ENCODE peak calls at places on chromosomes 2 and 18, in four cellular contexts. One of them, this sample, is unnamed.

GRCh38 chr18:76275913-76276312 is 219.1 kb downstream of the ZNF516 start:
- DNase-seq in IMR-90: no peak
- DNase-seq in tibial artery: no peak
- DNase-seq in GM23248: no peak
- DNase-seq in this sample: no peak

GRCh38 chr18:59696311-59697235 is 650 bp downstream of the CCBE1 start:
- DNase-seq in IMR-90: peak; percentile 59
- DNase-seq in tibial artery: no peak
- DNase-seq in GM23248: peak; percentile 69
- DNase-seq in this sample: peak; percentile 50

GRCh38 chr18:70354771-70355170 is 65.9 kb downstream of the SOCS6 start:
- DNase-seq in IMR-90: no peak
- DNase-seq in tibial artery: no peak
- DNase-seq in GM23248: no peak
- DNase-seq in this sample: no peak

GRCh38 chr18:35085450-35086032 is 44.3 kb downstream of the MAPRE2 start:
- DNase-seq in IMR-90: no peak
- DNase-seq in tibial artery: no peak
- DNase-seq in GM23248: no peak
- DNase-seq in this sample: no peak

GRCh38 chr2:101047075-101047766 is 45.1 kb downstream of the RPL31 start:
- DNase-seq in IMR-90: no peak
- DNase-seq in tibial artery: no peak
- DNase-seq in GM23248: peak; percentile 14
- DNase-seq in this sample: no peak

GRCh38 chr2:28471214-28471613 is 24.6 kb upstream of the PLB1 start:
- DNase-seq in IMR-90: no peak
- DNase-seq in tibial artery: no peak
- DNase-seq in GM23248: no peak
- DNase-seq in this sample: no peak

GRCh38 chr2:224242543-224242942 is 159.4 kb downstream of the FAM124B start:
- DNase-seq in IMR-90: peak; percentile 24
- DNase-seq in tibial artery: no peak
- DNase-seq in GM23248: peak; percentile 15
- DNase-seq in this sample: peak; percentile 29

GRCh38 chr2:13227543-13227942 is 510.8 kb downstream of the TRIB2 start:
- DNase-seq in IMR-90: no peak
- DNase-seq in tibial artery: no peak
- DNase-seq in GM23248: no peak
- DNase-seq in this sample: no peak

GRCh38 chr2:50769416-50769815 is 262.5 kb downstream of the NRXN1 start:
- DNase-seq in IMR-90: no peak
- DNase-seq in tibial artery: no peak
- DNase-seq in GM23248: no peak
- DNase-seq in this sample: no peak

GRCh38 chr2:163775304-163775703 is 39.5 kb upstream of the FIGN start:
- DNase-seq in IMR-90: no peak
- DNase-seq in tibial artery: no peak
- DNase-seq in GM23248: peak; percentile 66
- DNase-seq in this sample: peak; percentile 9

GRCh38 chr18:48254077-48254602 is 155.0 kb downstream of the ZBTB7C start:
- DNase-seq in IMR-90: no peak
- DNase-seq in tibial artery: no peak
- DNase-seq in GM23248: no peak
- DNase-seq in this sample: no peak

GRCh38 chr2:152263902-152264301 is 71.1 kb upstream of the FMNL2 start:
- DNase-seq in IMR-90: no peak
- DNase-seq in tibial artery: no peak
- DNase-seq in GM23248: no peak
- DNase-seq in this sample: no peak

GRCh38 chr2:113962692-113963480 is 73.0 kb downstream of the ACTR3 start:
- DNase-seq in IMR-90: peak; percentile 87
- DNase-seq in tibial artery: no peak
- DNase-seq in GM23248: peak; percentile 72
- DNase-seq in this sample: peak; percentile 61

GRCh38 chr2:57371186-57371585 is 675.4 kb upstream of the VRK2 start:
- DNase-seq in IMR-90: no peak
- DNase-seq in tibial artery: no peak
- DNase-seq in GM23248: peak; percentile 6
- DNase-seq in this sample: peak; percentile 1

GRCh38 chr18:9984025-9984424 is 70.2 kb downstream of the VAPA start:
- DNase-seq in IMR-90: no peak
- DNase-seq in tibial artery: no peak
- DNase-seq in GM23248: no peak
- DNase-seq in this sample: no peak

GRCh38 chr2:60337142-60337497 is 216.3 kb downstream of the BCL11A start:
- DNase-seq in IMR-90: no peak
- DNase-seq in tibial artery: no peak
- DNase-seq in GM23248: no peak
- DNase-seq in this sample: peak; percentile 9

GRCh38 chr2:55555977-55556376 is 36.5 kb downstream of the CFAP36 start:
- DNase-seq in IMR-90: no peak
- DNase-seq in tibial artery: no peak
- DNase-seq in GM23248: peak; percentile 31
- DNase-seq in this sample: peak; percentile 33

GRCh38 chr2:96342085-96342484 is 6.5 kb downstream of the NCAPH start:
- DNase-seq in IMR-90: peak; percentile 95
- DNase-seq in tibial artery: no peak
- DNase-seq in GM23248: peak; percentile 58
- DNase-seq in this sample: peak; percentile 49

GRCh38 chr2:192286093-192286701 is 91.5 kb upstream of the TMEFF2 start:
- DNase-seq in IMR-90: peak; percentile 63
- DNase-seq in tibial artery: no peak
- DNase-seq in GM23248: peak; percentile 68
- DNase-seq in this sample: peak; percentile 45

GRCh38 chr2:66445076-66445724 is 10.3 kb downstream of the MEIS1 start:
- DNase-seq in IMR-90: no peak
- DNase-seq in tibial artery: no peak
- DNase-seq in GM23248: peak; percentile 64
- DNase-seq in this sample: peak; percentile 55

GRCh38 chr18:21241224-21242131 is 554 bp upstream of the GREB1L start:
- DNase-seq in IMR-90: no peak
- DNase-seq in tibial artery: peak; percentile 66
- DNase-seq in GM23248: peak; percentile 52
- DNase-seq in this sample: no peak

GRCh38 chr2:129396980-129397599 is 582.4 kb upstream of the RAB6C start:
- DNase-seq in IMR-90: no peak
- DNase-seq in tibial artery: no peak
- DNase-seq in GM23248: peak; percentile 38
- DNase-seq in this sample: peak; percentile 11

GRCh38 chr2:176891857-176892256 is 320.7 kb upstream of the HNRNPA3 start:
- DNase-seq in IMR-90: no peak
- DNase-seq in tibial artery: no peak
- DNase-seq in GM23248: no peak
- DNase-seq in this sample: no peak

GRCh38 chr2:10033251-10034006 is 9.9 kb upstream of the KLF11 start:
- DNase-seq in IMR-90: no peak
- DNase-seq in tibial artery: no peak
- DNase-seq in GM23248: no peak
- DNase-seq in this sample: no peak

GRCh38 chr2:58501371-58501770 is 260.2 kb upstream of the FANCL start:
- DNase-seq in IMR-90: no peak
- DNase-seq in tibial artery: no peak
- DNase-seq in GM23248: no peak
- DNase-seq in this sample: no peak

GRCh38 chr2:53347219-53347618 is 420.4 kb upstream of the CHAC2 start:
- DNase-seq in IMR-90: no peak
- DNase-seq in tibial artery: no peak
- DNase-seq in GM23248: no peak
- DNase-seq in this sample: no peak

GRCh38 chr2:31729442-31730092 is 148.8 kb upstream of the SRD5A2 start:
- DNase-seq in IMR-90: peak; percentile 35
- DNase-seq in tibial artery: no peak
- DNase-seq in GM23248: peak; percentile 69
- DNase-seq in this sample: peak; percentile 47

GRCh38 chr18:55250729-55251128 is 291.5 kb upstream of the CCDC68 start:
- DNase-seq in IMR-90: peak; percentile 69
- DNase-seq in tibial artery: no peak
- DNase-seq in GM23248: peak; percentile 85
- DNase-seq in this sample: peak; percentile 39

GRCh38 chr2:161103451-161103831 is 56.8 kb upstream of the TANK start:
- DNase-seq in IMR-90: no peak
- DNase-seq in tibial artery: no peak
- DNase-seq in GM23248: no peak
- DNase-seq in this sample: no peak

GRCh38 chr2:106085441-106085911 is 108.6 kb downstream of the UXS1 start:
- DNase-seq in IMR-90: peak; percentile 39
- DNase-seq in tibial artery: no peak
- DNase-seq in GM23248: peak; percentile 74
- DNase-seq in this sample: peak; percentile 52

GRCh38 chr2:236971131-236971850 is 114.4 kb upstream of the COPS8 start:
- DNase-seq in IMR-90: peak; percentile 21
- DNase-seq in tibial artery: no peak
- DNase-seq in GM23248: peak; percentile 44
- DNase-seq in this sample: peak; percentile 56

GRCh38 chr2:46939596-46940359 is 24.2 kb upstream of the MCFD2 start:
- DNase-seq in IMR-90: no peak
- DNase-seq in tibial artery: no peak
- DNase-seq in GM23248: peak; percentile 21
- DNase-seq in this sample: no peak
- H3K4me3 ChIP-seq in IMR-90: no peak overlapping the region
- H3K4me3 ChIP-seq in tibial artery: peak overlapping the region; percentile 83
- H3K4me3 ChIP-seq in GM23248: peak overlapping the region; percentile 79
- H3K4me3 ChIP-seq in this sample: peak overlapping the region; percentile 60

GRCh38 chr2:197138513-197138912 is 172.1 kb downstream of the ANKRD44 start:
- DNase-seq in IMR-90: no peak
- DNase-seq in tibial artery: no peak
- DNase-seq in GM23248: no peak
- DNase-seq in this sample: no peak
- H3K4me3 ChIP-seq in IMR-90: no peak overlapping the region
- H3K4me3 ChIP-seq in tibial artery: no peak overlapping the region
- H3K4me3 ChIP-seq in GM23248: no peak overlapping the region
- H3K4me3 ChIP-seq in this sample: no peak overlapping the region

DNA sequence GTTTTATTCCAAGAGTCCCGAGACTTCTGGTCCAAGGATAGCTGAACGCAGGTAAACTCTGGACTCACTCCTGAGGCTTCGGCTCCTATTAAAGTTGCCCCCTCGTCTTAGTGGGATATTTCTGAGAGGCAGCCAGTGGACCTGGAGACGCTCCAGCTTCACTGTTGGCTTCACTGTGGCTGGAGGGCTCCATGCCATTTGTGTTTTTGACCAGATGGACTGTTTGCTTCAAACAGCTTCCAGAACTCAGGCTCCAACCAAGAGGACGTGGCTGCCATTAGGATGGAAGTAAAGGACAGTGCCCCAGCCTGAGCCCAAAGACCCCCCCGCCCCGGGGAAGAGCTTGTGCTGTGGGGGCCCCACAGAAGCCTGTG is 94.4 kb upstream of the LDAH start:
- DNase-seq in IMR-90: no peak
- DNase-seq in tibial artery: no peak
- DNase-seq in GM23248: no peak
- DNase-seq in this sample: no peak
- H3K4me3 ChIP-seq in IMR-90: no peak overlapping the region
- H3K4me3 ChIP-seq in tibial artery: no peak overlapping the region
- H3K4me3 ChIP-seq in GM23248: no peak overlapping the region
- H3K4me3 ChIP-seq in this sample: no peak overlapping the region

GRCh38 chr2:162261032-162261945 is 18.0 kb upstream of the FAP start:
- DNase-seq in IMR-90: peak; percentile 80
- DNase-seq in tibial artery: peak; percentile 73
- DNase-seq in GM23248: peak; percentile 86
- DNase-seq in this sample: peak; percentile 76
- H3K4me3 ChIP-seq in IMR-90: no peak overlapping the region
- H3K4me3 ChIP-seq in tibial artery: no peak overlapping the region
- H3K4me3 ChIP-seq in GM23248: peak overlapping the region; percentile 55
- H3K4me3 ChIP-seq in this sample: peak overlapping the region; percentile 4

GRCh38 chr2:120869036-120869435 is 133.4 kb downstream of the GLI2 start:
- DNase-seq in IMR-90: no peak
- DNase-seq in tibial artery: no peak
- DNase-seq in GM23248: no peak
- DNase-seq in this sample: no peak

GRCh38 chr2:120866483-120867140 is 130.9 kb downstream of the GLI2 start:
- DNase-seq in IMR-90: no peak
- DNase-seq in tibial artery: no peak
- DNase-seq in GM23248: peak; percentile 14
- DNase-seq in this sample: no peak

GRCh38 chr2:120868366-120868765 is 132.7 kb downstream of the GLI2 start:
- DNase-seq in IMR-90: no peak
- DNase-seq in tibial artery: no peak
- DNase-seq in GM23248: no peak
- DNase-seq in this sample: no peak

GRCh38 chr2:120866071-120866470 is 130.4 kb downstream of the GLI2 start:
- DNase-seq in IMR-90: no peak
- DNase-seq in tibial artery: peak; percentile 48
- DNase-seq in GM23248: no peak
- DNase-seq in this sample: no peak

GRCh38 chr2:120867290-120868231 is 131.9 kb downstream of the GLI2 start:
- DNase-seq in IMR-90: peak; percentile 77
- DNase-seq in tibial artery: peak; percentile 95
- DNase-seq in GM23248: peak; percentile 97
- DNase-seq in this sample: peak; percentile 75
- H3K4me3 ChIP-seq in IMR-90: peak overlapping the region; percentile 29
- H3K4me3 ChIP-seq in tibial artery: peak overlapping the region; percentile 51
- H3K4me3 ChIP-seq in GM23248: peak overlapping the region; percentile 74
- H3K4me3 ChIP-seq in this sample: peak overlapping the region; percentile 60

GRCh38 chr18:32389868-32390267 is 80.8 kb downstream of the GAREM1 start:
- DNase-seq in IMR-90: no peak
- DNase-seq in tibial artery: no peak
- DNase-seq in GM23248: no peak
- DNase-seq in this sample: no peak

GRCh38 chr18:32393407-32393806 is 77.3 kb downstream of the GAREM1 start:
- DNase-seq in IMR-90: no peak
- DNase-seq in tibial artery: no peak
- DNase-seq in GM23248: no peak
- DNase-seq in this sample: no peak

GRCh38 chr18:32391126-32391525 is 79.6 kb downstream of the GAREM1 start:
- DNase-seq in IMR-90: no peak
- DNase-seq in tibial artery: no peak
- DNase-seq in GM23248: no peak
- DNase-seq in this sample: no peak

GRCh38 chr18:32386466-32386865 is 84.2 kb downstream of the GAREM1 start:
- DNase-seq in IMR-90: no peak
- DNase-seq in tibial artery: no peak
- DNase-seq in GM23248: no peak
- DNase-seq in this sample: no peak

DNA sequence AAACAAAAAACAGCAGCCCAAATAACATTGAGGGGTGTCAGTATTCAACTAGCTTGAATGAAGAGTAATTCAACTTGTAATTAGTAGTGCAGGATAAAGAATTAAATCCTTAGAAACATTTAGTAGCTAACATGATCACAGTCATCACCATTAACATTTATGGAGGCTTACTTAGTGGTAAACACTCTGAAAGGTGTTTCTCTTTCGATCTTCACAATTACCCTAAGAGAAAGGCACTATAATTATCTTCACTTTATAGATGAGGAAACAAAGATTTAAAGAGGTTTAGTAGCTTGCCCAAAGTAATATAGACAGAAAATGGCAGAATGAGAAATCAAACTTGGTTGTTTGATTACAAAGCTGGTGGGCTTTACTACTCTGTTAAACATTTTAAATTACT is 81.5 kb downstream of the GAREM1 start:
- DNase-seq in IMR-90: no peak
- DNase-seq in tibial artery: no peak
- DNase-seq in GM23248: no peak
- DNase-seq in this sample: no peak
- H3K4me3 ChIP-seq in IMR-90: no peak overlapping the region
- H3K4me3 ChIP-seq in tibial artery: no peak overlapping the region
- H3K4me3 ChIP-seq in GM23248: no peak overlapping the region
- H3K4me3 ChIP-seq in this sample: no peak overlapping the region